ENCODE peak calls at places on chromosomes 12 and 14, in four cellular contexts. J is endothelial cell, D is fibroblast of gingiva, Q is T-helper 1 cell. C is an unnamed sample.

GRCh38 chr14:23601845-23602180 is 23.2 kb upstream of the JPH4 start:
- DNase-seq in Q (no peak), D (no peak), J (no peak), C (no peak)

GRCh38 chr14:21093769-21094681 is 4.4 kb downstream of the ZNF219 start:
- DNase-seq in Q (no peak), J (no peak), D (no peak), C (no peak)

GRCh38 chr12:25957898-25958253 is 606 bp upstream of the RASSF8 start:
- DNase-seq in Q (no peak), D (peak; percentile 77), J (no peak), C (peak; percentile 81)

GRCh38 chr14:100850841-100851585 is 25.1 kb downstream of the MEG3 start:
- DNase-seq in J (peak; percentile 72), Q (peak; percentile 61), D (no peak), C (no peak)

GRCh38 chr14:61342486-61342885 is 21.1 kb downstream of the PRKCH start:
- DNase-seq in D (no peak), J (no peak), Q (peak; percentile 73), C (no peak)

GRCh38 chr12:9346866-9347327 is 138.7 kb upstream of the PZP start:
- DNase-seq in Q (no peak), J (no peak), D (no peak), C (no peak)

GRCh38 chr14:56273151-56273550 is 154.9 kb downstream of the PELI2 start:
- DNase-seq in D (peak; percentile 92), Q (no peak), J (no peak), C (peak; percentile 31)

GRCh38 chr14:91364524-91365270 is 52.9 kb downstream of the CCDC88C start:
- DNase-seq in D (no peak), Q (no peak), J (no peak), C (no peak)

GRCh38 chr14:24876009-24876690 is 173.8 kb downstream of the STXBP6 start:
- DNase-seq in J (no peak), Q (no peak), D (no peak), C (no peak)

C was measured in stromal cell of bone marrow.